ENCODE peak calls at places on chromosomes 11 and 22, in four cellular contexts. X is PC-9; O is activated T-cell treated with anti-CD3 and anti-CD28 coated beads, Interleukin-2, amount 50 U/mL, for 72 hours; I is type B pancreatic cell. P is an unnamed sample.

GRCh38 chr11:116119158-116119557 is 614.9 kb upstream of the CADM1 start:
- DNase-seq in X (no peak), O (no peak), I (no peak), P (no peak)

GRCh38 chr11:73980001-73980960 is 2.4 kb downstream of the UCP2 start:
- DNase-seq in X (peak), O (peak), I (no peak), P (peak)

GRCh38 chr11:12245091-12245490 is 132.3 kb upstream of the PARVA start:
- DNase-seq in X (no peak), O (no peak), I (no peak), P (no peak)

GRCh38 chr11:1494650-1495049 is 8.1 kb upstream of the MOB2 start:
- DNase-seq in X (no peak), O (no peak), I (no peak), P (no peak)

GRCh38 chr11:9028591-9028990 is 24.8 kb upstream of the NRIP3 start:
- DNase-seq in X (no peak), O (no peak), I (no peak), P (no peak)

GRCh38 chr22:49948958-49949913 is 11.3 kb upstream of the PIM3 start:
- DNase-seq in X (peak), O (no peak), I (no peak), P (no peak)

GRCh38 chr11:16153951-16154350 is 202.4 kb downstream of the SOX6 start:
- DNase-seq in X (no peak), O (no peak), I (no peak), P (no peak)

GRCh38 chr11:105718641-105719040 is 108.8 kb downstream of the GRIA4 start:
- DNase-seq in X (no peak), O (no peak), I (no peak), P (no peak)

GRCh38 chr11:131353761-131354160 is 16.7 kb upstream of the NTM start:
- DNase-seq in X (no peak), O (no peak), I (no peak), P (no peak)

GRCh38 chr11:29578806-29579205 is 438.0 kb downstream of the KCNA4 start:
- DNase-seq in X (no peak), O (no peak), I (no peak), P (no peak)

GRCh38 chr11:69483170-69483569 is 1.7 kb downstream of the LINC01488 start:
- DNase-seq in X (no peak), O (no peak), I (no peak), P (no peak)

GRCh38 chr11:71286701-71287643 is 34.6 kb upstream of the SHANK2 start:
- DNase-seq in X (peak), O (no peak), I (no peak), P (no peak)

GRCh38 chr11:82450996-82451395 is 282.7 kb downstream of the FAM181B start:
- DNase-seq in X (no peak), O (no peak), I (no peak), P (no peak)

GRCh38 chr11:118401880-118402590 is 629 bp downstream of the ATP5MG start:
- DNase-seq in X (no peak), O (no peak), I (no peak), P (no peak)

GRCh38 chr11:121254756-121255155 is 37.8 kb upstream of the SC5D start:
- DNase-seq in X (no peak), O (no peak), I (no peak), P (no peak)